ENCODE peak calls at places on chromosomes 7 and 10, in four cellular contexts. P is dorsolateral prefrontal cortex, N is kidney, Z is H9. Y is an unnamed sample.

GRCh38 chr7:154812027-154812426 is 190.9 kb downstream of the PAXIP1 start:
- DNase-seq in P (no peak), N (no peak), Z (no peak), Y (no peak)

GRCh38 chr7:128947854-128948253 is 10.1 kb downstream of the IRF5 start:
- DNase-seq in P (no peak), N (no peak), Z (no peak), Y (no peak)

GRCh38 chr7:128883622-128884549 is 21.2 kb downstream of the ATP6V1F start:
- DNase-seq in P (peak; percentile 85), N (peak; percentile 91), Z (peak; percentile 88), Y (peak; percentile 22)

GRCh38 chr7:45980181-45980905 is 59.3 kb upstream of the IGFBP3 start:
- DNase-seq in P (no peak), N (no peak), Z (no peak), Y (no peak)

GRCh38 chr7:129438839-129439640 is 4.8 kb downstream of the STRIP2 start:
- DNase-seq in P (no peak), N (no peak), Z (no peak), Y (peak; percentile 59)

GRCh38 chr7:120813546-120813945 is 44.4 kb downstream of the TSPAN12 start:
- DNase-seq in P (no peak), N (no peak), Z (no peak), Y (no peak)

GRCh38 chr10:123994417-123995081 is 98.8 kb downstream of the CHST15 start:
- DNase-seq in P (peak; percentile 89), N (peak; percentile 94), Z (peak; percentile 95), Y (peak; percentile 23)

GRCh38 chr7:39631736-39632304 is 8.4 kb downstream of the RALA start:
- DNase-seq in P (no peak), N (no peak), Z (no peak), Y (no peak)

GRCh38 chr10:8331387-8331786 is 276.9 kb downstream of the GATA3 start:
- DNase-seq in P (no peak), N (no peak), Z (no peak), Y (no peak)

GRCh38 chr10:127977368-127978009 is 70.6 kb downstream of the PTPRE start:
- DNase-seq in P (peak; percentile 51), N (peak; percentile 94), Z (peak; percentile 29), Y (peak; percentile 66)

GRCh38 chr10:9254353-9254752 is 1199.9 kb downstream of the GATA3 start:
- DNase-seq in P (no peak), N (no peak), Z (no peak), Y (no peak)

GRCh38 chr7:143979359-143979758 is 20.8 kb upstream of the OR6B1 start:
- DNase-seq in P (no peak), N (no peak), Z (no peak), Y (no peak)

GRCh38 chr10:78805176-78805575 is 263.6 kb upstream of the ZMIZ1 start:
- DNase-seq in P (no peak), N (peak; percentile 79), Z (no peak), Y (no peak)

GRCh38 chr7:15175103-15175502 is 272.6 kb upstream of the DGKB start:
- DNase-seq in P (no peak), N (no peak), Z (no peak), Y (no peak)

GRCh38 chr7:7812112-7812511 is 93.7 kb upstream of the RPA3 start:
- DNase-seq in P (no peak), N (no peak), Z (no peak), Y (no peak)

GRCh38 chr7:29285451-29285807 is 90.9 kb downstream of the CHN2 start:
- DNase-seq in P (no peak), N (no peak), Z (no peak), Y (no peak)

GRCh38 chr7:101058355-101058754 is 26.9 kb upstream of the TRIM56 start:
- DNase-seq in P (peak; percentile 48), N (peak; percentile 78), Z (peak; percentile 77), Y (no peak)

GRCh38 chr7:131518626-131519025 is 37.8 kb downstream of the PODXL start:
- DNase-seq in P (no peak), N (no peak), Z (no peak), Y (no peak)

GRCh38 chr7:100895701-100895955 is at the start of gene ACHE:
- DNase-seq in P (no peak), N (no peak), Z (no peak), Y (no peak)

GRCh38 chr10:127945335-127945734 is 38.4 kb downstream of the PTPRE start:
- DNase-seq in P (no peak), N (no peak), Z (no peak), Y (no peak)

GRCh38 chr10:3763852-3764625 is 21.0 kb downstream of the KLF6 start:
- DNase-seq in P (no peak), N (no peak), Z (no peak), Y (no peak)

GRCh38 chr7:39504963-39505362 is 61.2 kb upstream of the YAE1 start:
- DNase-seq in P (no peak), N (no peak), Z (no peak), Y (no peak)

GRCh38 chr7:20513897-20514296 is 101.6 kb upstream of the ABCB5 start:
- DNase-seq in P (no peak), N (no peak), Z (no peak), Y (no peak)

GRCh38 chr10:8800426-8800825 is 745.9 kb downstream of the GATA3 start:
- DNase-seq in P (no peak), N (no peak), Z (no peak), Y (no peak)

GRCh38 chr7:68461430-68461829 is 1136.8 kb upstream of the AUTS2 start:
- DNase-seq in P (no peak), N (no peak), Z (no peak), Y (no peak)

GRCh38 chr10:110885932-110886674 is 14.4 kb downstream of the PDCD4 start:
- DNase-seq in P (no peak), N (no peak), Z (no peak), Y (no peak)

GRCh38 chr10:14066106-14066505 is 264.6 kb downstream of the FRMD4A start:
- DNase-seq in P (no peak), N (no peak), Z (no peak), Y (no peak)

GRCh38 chr7:106606120-106606519 is 54.8 kb downstream of the CCDC71L start:
- DNase-seq in P (no peak), N (no peak), Z (no peak), Y (no peak)

GRCh38 chr7:79778786-79779382 is 325.4 kb upstream of the MAGI2 start:
- DNase-seq in P (no peak), N (no peak), Z (no peak), Y (no peak)

GRCh38 chr10:71697938-71698709 is 21.5 kb downstream of the C10orf105 start:
- DNase-seq in P (no peak), N (no peak), Z (no peak), Y (no peak)

GRCh38 chr7:80916770-80917681 is 1.8 kb downstream of the SEMA3C start:
- DNase-seq in P (no peak), N (no peak), Z (no peak), Y (no peak)

GRCh38 chr10:112363696-112364688 is 9.9 kb upstream of the ACSL5 start:
- DNase-seq in P (no peak), N (no peak), Z (no peak), Y (no peak)

GRCh38 chr10:29471483-29471859 is 163.3 kb downstream of the SVIL start:
- DNase-seq in P (no peak), N (no peak), Z (no peak), Y (no peak)
- H3K27ac ChIP-seq in P (no peak overlapping the region), N (no peak overlapping the region), Z (no peak overlapping the region), Y (no peak overlapping the region)

GRCh38 chr7:37782166-37782565 is 66.2 kb upstream of the NME8 start:
- DNase-seq in P (no peak), N (peak; percentile 54), Z (no peak), Y (no peak)
- H3K27ac ChIP-seq in P (no peak overlapping the region), N (no peak overlapping the region), Z (no peak overlapping the region), Y (no peak overlapping the region)

GRCh38 chr10:58970160-58970915 is 206.1 kb upstream of the PHYHIPL start:
- DNase-seq in P (no peak), N (no peak), Z (no peak), Y (no peak)
- H3K27ac ChIP-seq in P (peak overlapping the region; percentile 98), N (no peak overlapping the region), Z (no peak overlapping the region), Y (peak overlapping the region; percentile 58)

DNA sequence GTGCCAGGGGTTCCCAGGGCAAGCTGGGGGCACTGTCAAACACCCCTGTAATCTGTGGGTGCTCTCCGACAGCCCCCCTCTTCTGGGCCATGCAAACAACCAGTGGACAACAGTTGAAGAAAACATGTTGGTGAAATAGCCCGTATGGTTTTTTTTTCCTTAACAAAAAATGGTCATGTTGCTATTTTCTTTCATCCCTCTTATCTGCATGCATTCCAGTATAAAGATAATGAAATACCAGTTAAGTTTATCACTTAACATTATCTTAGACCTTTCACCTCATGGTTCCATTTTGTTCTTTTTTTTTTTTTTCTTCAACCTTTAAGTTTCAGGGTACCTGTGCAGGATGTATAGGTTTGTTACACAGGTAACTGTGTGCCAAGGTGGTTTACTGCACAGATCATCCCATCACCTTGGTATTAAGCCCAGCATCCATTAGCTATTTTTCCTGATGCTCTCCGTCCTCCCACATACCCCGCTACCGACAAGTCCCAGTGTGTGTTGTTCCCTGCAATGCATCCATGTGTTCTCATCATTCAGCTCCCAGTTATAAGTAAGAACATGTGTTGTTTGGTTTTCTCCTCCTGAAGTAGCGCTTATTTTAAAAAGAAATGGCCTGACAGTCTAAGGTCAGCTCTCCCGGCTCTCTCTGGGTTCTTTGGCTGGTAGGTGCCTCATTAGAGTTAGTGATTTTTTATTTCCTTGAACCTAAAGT is 110.1 kb downstream of the NRP1 start:
- DNase-seq in P (no peak), N (no peak), Z (no peak), Y (no peak)
- H3K27ac ChIP-seq in P (no peak overlapping the region), N (no peak overlapping the region), Z (no peak overlapping the region), Y (no peak overlapping the region)

DNA sequence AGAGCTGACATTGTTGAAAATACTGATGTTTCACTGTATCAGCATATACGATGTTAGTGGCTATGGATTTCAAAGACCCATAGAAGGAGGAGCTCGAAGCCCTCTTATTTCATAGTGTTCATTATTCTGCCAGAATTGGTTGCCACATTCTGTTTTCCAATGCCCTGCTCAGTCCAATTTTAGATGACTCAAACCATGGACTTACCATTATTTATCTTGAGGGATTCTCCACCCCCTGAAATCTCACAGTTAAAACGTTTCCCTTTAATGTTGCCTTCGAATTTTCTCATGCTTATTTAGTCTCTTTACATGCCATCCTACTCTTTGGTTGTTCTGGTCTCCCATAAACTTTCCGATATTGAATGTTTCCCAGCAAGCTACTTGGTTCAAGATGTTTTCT is 264.5 kb downstream of the HDAC9 start:
- DNase-seq in P (no peak), N (no peak), Z (no peak), Y (no peak)
- H3K27ac ChIP-seq in P (no peak overlapping the region), N (no peak overlapping the region), Z (no peak overlapping the region), Y (no peak overlapping the region)

DNA sequence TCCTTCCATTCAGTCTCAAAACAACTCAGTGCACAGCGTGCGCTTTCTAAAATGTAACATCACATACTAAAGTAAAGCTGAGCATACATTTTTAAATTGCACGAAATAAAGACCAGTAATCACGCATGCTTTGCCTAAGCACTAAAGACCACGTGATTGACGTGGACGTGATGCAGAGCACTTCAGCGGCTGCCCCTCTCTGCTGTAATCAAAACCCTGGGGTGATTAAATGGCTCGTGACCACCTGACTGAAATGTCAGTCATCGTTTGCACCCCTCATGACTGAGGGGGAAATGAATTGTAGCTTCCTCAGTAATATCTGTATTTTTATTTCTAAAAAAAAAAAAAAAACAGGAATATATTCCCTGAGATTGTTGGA is 148.0 kb upstream of the RSU1 start:
- DNase-seq in P (no peak), N (no peak), Z (no peak), Y (no peak)
- H3K27ac ChIP-seq in P (no peak overlapping the region), N (no peak overlapping the region), Z (no peak overlapping the region), Y (no peak overlapping the region)

GRCh38 chr7:156554488-156554887 is 86.1 kb upstream of the RNF32 start:
- DNase-seq in P (no peak), N (no peak), Z (no peak), Y (no peak)
- H3K27ac ChIP-seq in P (no peak overlapping the region), N (no peak overlapping the region), Z (no peak overlapping the region), Y (no peak overlapping the region)

Y was measured in caudate nucleus.